ENCODE peak calls at places on chromosomes 16 and 17, in nine cellular contexts. F is posterior cingulate gyrus, G is astrocyte of the spinal cord, P is SHP77 treated with DMSO at 0.1 percent for 48 hours, B is LoVo, J is right lobe of liver, H is OCI-LY7, U is H1, L is T-helper 2 cell. Y is an unnamed sample.

GRCh38 chr16:2838928-2839327 is 8.8 kb downstream of the ZG16B start:
- DNase-seq in F (peak), P (peak), H (peak), G (peak), L (peak), U (peak), B (no peak), J (peak), Y (peak)

GRCh38 chr17:3870871-3871306 is 22.0 kb downstream of the CAMKK1 start:
- DNase-seq in L (no peak), H (no peak), U (no peak), P (no peak), G (no peak), F (no peak), J (no peak), B (no peak), Y (no peak)

GRCh38 chr17:19534562-19535149 is 1.0 kb downstream of the SLC47A1 start:
- DNase-seq in B (peak), G (peak), H (no peak), P (no peak), F (no peak), L (no peak), U (no peak), J (no peak), Y (no peak)

GRCh38 chr16:85512716-85513115 is 100.4 kb upstream of the GSE1 start:
- DNase-seq in U (no peak), F (no peak), L (no peak), G (no peak), J (no peak), B (no peak), P (no peak), H (no peak), Y (no peak)

GRCh38 chr17:47775181-47775580 is 42.1 kb downstream of the TBX21 start:
- DNase-seq in F (no peak), G (no peak), P (no peak), L (no peak), U (no peak), B (no peak), J (no peak), H (no peak), Y (no peak)

GRCh38 chr17:65185060-65185459 is 47.9 kb downstream of the RGS9 start:
- DNase-seq in U (no peak), F (no peak), P (no peak), G (no peak), B (no peak), L (no peak), H (no peak), J (no peak), Y (no peak)

GRCh38 chr17:14201595-14201994 is 35.1 kb downstream of the CDRT15 start:
- DNase-seq in U (no peak), J (no peak), G (no peak), P (no peak), L (no peak), H (no peak), B (no peak), F (no peak), Y (peak)

GRCh38 chr17:36935681-36936454 is 1.4 kb upstream of the LHX1 start:
- DNase-seq in P (no peak), U (no peak), B (peak), H (no peak), J (no peak), F (no peak), G (no peak), L (no peak), Y (peak)